ENCODE peak calls at places on chromosomes 11 and 22, in five cellular contexts. One of them, this sample, is unnamed.
A peak's percentile ranks its signal among the peaks of the same experiment; 100 is the strongest.

GRCh38 chr11:90134420-90135003 is at the start of gene NAALAD2:
- DNase-seq in fibroblast of pulmonary artery: peak; percentile 52
- DNase-seq in GM12865: peak; percentile 44
- DNase-seq in endothelial cell: peak; percentile 55
- DNase-seq in osteocyte: no peak
- DNase-seq in this sample: no peak

GRCh38 chr11:119285431-119285830 is 31.5 kb downstream of the MCAM start:
- DNase-seq in fibroblast of pulmonary artery: no peak
- DNase-seq in GM12865: no peak
- DNase-seq in endothelial cell: no peak
- DNase-seq in osteocyte: no peak
- DNase-seq in this sample: no peak

GRCh38 chr11:119316017-119316728 is 757 bp downstream of the MCAM start:
- DNase-seq in fibroblast of pulmonary artery: no peak
- DNase-seq in GM12865: no peak
- DNase-seq in endothelial cell: no peak
- DNase-seq in osteocyte: peak; percentile 95
- DNase-seq in this sample: no peak

GRCh38 chr11:69265911-69266510 is 27.9 kb upstream of the MYEOV start:
- DNase-seq in fibroblast of pulmonary artery: no peak
- DNase-seq in GM12865: no peak
- DNase-seq in endothelial cell: no peak
- DNase-seq in osteocyte: no peak
- DNase-seq in this sample: no peak

GRCh38 chr22:37381489-37381888 is 45.8 kb downstream of the ELFN2 start:
- DNase-seq in fibroblast of pulmonary artery: no peak
- DNase-seq in GM12865: no peak
- DNase-seq in endothelial cell: no peak
- DNase-seq in osteocyte: no peak
- DNase-seq in this sample: peak; percentile 16

GRCh38 chr11:121249039-121249663 is 43.4 kb upstream of the SC5D start:
- DNase-seq in fibroblast of pulmonary artery: peak; percentile 63
- DNase-seq in GM12865: peak; percentile 37
- DNase-seq in endothelial cell: no peak
- DNase-seq in osteocyte: no peak
- DNase-seq in this sample: peak; percentile 23

GRCh38 chr22:19064354-19065054 is 57.7 kb downstream of the DGCR2 start:
- DNase-seq in fibroblast of pulmonary artery: no peak
- DNase-seq in GM12865: no peak
- DNase-seq in endothelial cell: no peak
- DNase-seq in osteocyte: no peak
- DNase-seq in this sample: no peak

GRCh38 chr11:97909544-97910394 is 1111.0 kb upstream of the CNTN5 start:
- DNase-seq in fibroblast of pulmonary artery: peak; percentile 73
- DNase-seq in GM12865: no peak
- DNase-seq in endothelial cell: no peak
- DNase-seq in osteocyte: no peak
- DNase-seq in this sample: no peak

GRCh38 chr11:111086058-111086457 is 159.5 kb upstream of the POU2AF2 start:
- DNase-seq in fibroblast of pulmonary artery: no peak
- DNase-seq in GM12865: peak; percentile 18
- DNase-seq in endothelial cell: no peak
- DNase-seq in osteocyte: no peak
- DNase-seq in this sample: no peak

GRCh38 chr11:9169595-9170295 is 78.3 kb upstream of the SCUBE2 start:
- DNase-seq in fibroblast of pulmonary artery: no peak
- DNase-seq in GM12865: peak; percentile 11
- DNase-seq in endothelial cell: no peak
- DNase-seq in osteocyte: no peak
- DNase-seq in this sample: no peak

GRCh38 chr22:27501191-27501936 is 300.2 kb downstream of the MN1 start:
- DNase-seq in fibroblast of pulmonary artery: no peak
- DNase-seq in GM12865: no peak
- DNase-seq in endothelial cell: no peak
- DNase-seq in osteocyte: no peak
- DNase-seq in this sample: no peak

GRCh38 chr11:94524293-94524692 is 12.0 kb downstream of the C11orf97 start:
- DNase-seq in fibroblast of pulmonary artery: no peak
- DNase-seq in GM12865: no peak
- DNase-seq in endothelial cell: no peak
- DNase-seq in osteocyte: no peak
- DNase-seq in this sample: no peak

GRCh38 chr11:86580535-86580934 is 91.9 kb downstream of the ME3 start:
- DNase-seq in fibroblast of pulmonary artery: no peak
- DNase-seq in GM12865: no peak
- DNase-seq in endothelial cell: no peak
- DNase-seq in osteocyte: no peak
- DNase-seq in this sample: no peak

GRCh38 chr11:123472236-123472935 is 42.3 kb downstream of the GRAMD1B start:
- DNase-seq in fibroblast of pulmonary artery: no peak
- DNase-seq in GM12865: no peak
- DNase-seq in endothelial cell: no peak
- DNase-seq in osteocyte: no peak
- DNase-seq in this sample: no peak

GRCh38 chr11:72753341-72754148 is 1.3 kb upstream of the ARAP1 start:
- DNase-seq in fibroblast of pulmonary artery: no peak
- DNase-seq in GM12865: no peak
- DNase-seq in endothelial cell: no peak
- DNase-seq in osteocyte: no peak
- DNase-seq in this sample: no peak

GRCh38 chr11:2699185-2699530 is 636 bp downstream of the KCNQ1OT1 start:
- DNase-seq in fibroblast of pulmonary artery: no peak
- DNase-seq in GM12865: peak; percentile 34
- DNase-seq in endothelial cell: peak; percentile 24
- DNase-seq in osteocyte: no peak
- DNase-seq in this sample: no peak

GRCh38 chr11:33021937-33022336 is 6.3 kb downstream of the DEPDC7 start:
- DNase-seq in fibroblast of pulmonary artery: no peak
- DNase-seq in GM12865: no peak
- DNase-seq in endothelial cell: no peak
- DNase-seq in osteocyte: no peak
- DNase-seq in this sample: no peak

GRCh38 chr11:115493488-115493887 is 10.7 kb downstream of the CADM1 start:
- DNase-seq in fibroblast of pulmonary artery: no peak
- DNase-seq in GM12865: no peak
- DNase-seq in endothelial cell: no peak
- DNase-seq in osteocyte: no peak
- DNase-seq in this sample: no peak

GRCh38 chr22:35328472-35328885 is 28.8 kb downstream of the TOM1 start:
- DNase-seq in fibroblast of pulmonary artery: no peak
- DNase-seq in GM12865: no peak
- DNase-seq in endothelial cell: no peak
- DNase-seq in osteocyte: no peak
- DNase-seq in this sample: no peak

GRCh38 chr22:31082606-31083376 is 1.7 kb downstream of the SMTN start:
- DNase-seq in fibroblast of pulmonary artery: peak; percentile 81
- DNase-seq in GM12865: peak; percentile 41
- DNase-seq in endothelial cell: peak; percentile 85
- DNase-seq in osteocyte: no peak
- DNase-seq in this sample: no peak

GRCh38 chr22:17634696-17635095 is 3.9 kb upstream of the BCL2L13 start:
- DNase-seq in fibroblast of pulmonary artery: peak; percentile 62
- DNase-seq in GM12865: no peak
- DNase-seq in endothelial cell: no peak
- DNase-seq in osteocyte: no peak
- DNase-seq in this sample: no peak
- TF ChIP-seq CTCF in fibroblast of pulmonary artery: no peak
- TF ChIP-seq CTCF in GM12865: no peak
- TF ChIP-seq CTCF in endothelial cell: no peak
- TF ChIP-seq CTCF in osteocyte: no peak
- TF ChIP-seq CTCF in this sample: no peak

DNA sequence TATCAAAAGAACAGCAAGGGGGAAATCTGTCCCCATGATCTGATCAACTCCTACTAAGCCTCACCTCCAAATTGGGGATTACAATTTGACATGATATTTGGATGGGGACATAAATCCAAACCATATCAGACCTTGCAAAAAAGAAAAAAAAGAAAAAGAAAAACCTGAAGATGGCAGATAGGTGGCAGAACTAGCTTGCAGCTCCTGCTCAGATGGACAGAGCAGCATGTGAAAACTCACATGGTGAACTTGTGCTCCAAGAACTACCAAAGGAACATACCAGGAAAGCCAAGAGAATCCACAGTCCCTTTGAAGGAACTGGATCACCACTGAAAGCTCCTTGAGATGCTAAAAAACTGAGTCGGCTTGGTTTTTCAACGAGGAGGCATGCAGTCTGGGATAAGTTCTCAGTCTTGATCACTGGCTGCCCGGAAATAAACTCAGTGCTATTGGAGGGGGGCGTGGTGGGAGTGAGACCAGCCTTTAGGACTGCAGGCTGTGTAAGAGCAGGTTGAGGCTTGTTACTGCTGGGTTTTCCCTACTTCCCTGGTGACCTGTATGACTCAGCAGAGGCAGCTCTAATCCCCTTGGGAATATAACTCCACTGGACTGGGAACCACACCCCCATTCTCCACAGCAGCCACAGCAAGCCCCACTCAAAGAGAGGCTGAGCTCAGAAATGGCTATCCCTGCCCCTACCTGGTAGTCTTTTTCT is 358.3 kb upstream of the ARHGAP42 start:
- DNase-seq in fibroblast of pulmonary artery: no peak
- DNase-seq in GM12865: peak; percentile 16
- DNase-seq in endothelial cell: no peak
- DNase-seq in osteocyte: no peak
- DNase-seq in this sample: no peak
- TF ChIP-seq CTCF in fibroblast of pulmonary artery: no peak
- TF ChIP-seq CTCF in GM12865: no peak
- TF ChIP-seq CTCF in endothelial cell: no peak
- TF ChIP-seq CTCF in osteocyte: no peak
- TF ChIP-seq CTCF in this sample: peak; percentile 17

DNA sequence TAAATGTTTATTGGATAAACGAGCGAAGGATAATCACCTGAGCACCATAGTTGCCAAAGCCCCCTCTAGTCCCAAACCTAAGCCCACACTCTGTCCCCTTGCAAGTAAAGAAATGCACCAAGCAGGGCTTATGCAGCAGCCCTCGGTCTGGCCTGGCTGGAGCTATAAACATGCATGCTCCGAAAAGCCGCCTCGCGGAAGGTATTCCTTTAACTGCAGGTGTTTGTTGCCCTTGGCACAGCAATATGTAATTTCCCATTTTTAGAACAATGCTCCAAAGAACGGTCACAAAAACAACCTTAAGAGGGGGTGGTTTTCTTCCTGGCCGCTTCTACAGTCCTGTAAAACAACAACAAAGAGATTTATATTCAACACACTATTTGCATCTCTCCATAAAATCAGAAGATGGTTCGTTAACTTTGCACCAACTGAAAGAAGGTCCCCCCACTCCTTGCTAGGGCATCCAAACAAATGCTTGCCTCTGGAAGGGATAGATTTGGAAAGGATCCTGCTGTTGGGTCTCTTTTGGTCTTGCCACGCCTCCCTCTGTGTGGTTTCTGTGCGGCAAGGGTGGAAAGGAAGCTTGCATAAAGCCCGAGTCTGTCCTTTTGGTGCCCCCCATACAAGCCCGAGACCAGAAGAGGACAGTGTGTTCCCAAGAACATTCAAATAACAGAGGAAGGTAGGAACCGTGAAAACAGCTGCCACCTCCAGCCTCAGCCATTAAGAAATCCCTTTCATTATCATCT is 14.9 kb downstream of the SCGB1A1 start:
- DNase-seq in fibroblast of pulmonary artery: no peak
- DNase-seq in GM12865: no peak
- DNase-seq in endothelial cell: no peak
- DNase-seq in osteocyte: no peak
- DNase-seq in this sample: no peak
- TF ChIP-seq CTCF in fibroblast of pulmonary artery: no peak
- TF ChIP-seq CTCF in GM12865: no peak
- TF ChIP-seq CTCF in endothelial cell: no peak
- TF ChIP-seq CTCF in osteocyte: no peak
- TF ChIP-seq CTCF in this sample: no peak

GRCh38 chr22:17792289-17792688 is 18.0 kb upstream of the BID start:
- DNase-seq in fibroblast of pulmonary artery: no peak
- DNase-seq in GM12865: peak; percentile 51
- DNase-seq in endothelial cell: no peak
- DNase-seq in osteocyte: no peak
- DNase-seq in this sample: no peak
- TF ChIP-seq CTCF in fibroblast of pulmonary artery: no peak
- TF ChIP-seq CTCF in GM12865: peak; percentile 41
- TF ChIP-seq CTCF in endothelial cell: no peak
- TF ChIP-seq CTCF in osteocyte: no peak
- TF ChIP-seq CTCF in this sample: no peak

GRCh38 chr11:21514298-21514697 is 678.6 kb upstream of the ANO5 start:
- DNase-seq in fibroblast of pulmonary artery: no peak
- DNase-seq in GM12865: peak; percentile 24
- DNase-seq in endothelial cell: peak; percentile 50
- DNase-seq in osteocyte: no peak
- DNase-seq in this sample: no peak
- TF ChIP-seq CTCF in fibroblast of pulmonary artery: no peak
- TF ChIP-seq CTCF in GM12865: peak; percentile 28
- TF ChIP-seq CTCF in endothelial cell: peak; percentile 34
- TF ChIP-seq CTCF in osteocyte: no peak
- TF ChIP-seq CTCF in this sample: peak; percentile 87

GRCh38 chr22:24189249-24190158 is 8.2 kb downstream of the SUSD2 start:
- DNase-seq in fibroblast of pulmonary artery: peak; percentile 76
- DNase-seq in GM12865: peak; percentile 54
- DNase-seq in endothelial cell: peak; percentile 82
- DNase-seq in osteocyte: peak; percentile 88
- DNase-seq in this sample: no peak
- TF ChIP-seq CTCF in fibroblast of pulmonary artery: peak; percentile 91
- TF ChIP-seq CTCF in GM12865: peak; percentile 83
- TF ChIP-seq CTCF in endothelial cell: peak; percentile 68
- TF ChIP-seq CTCF in osteocyte: peak; percentile 94
- TF ChIP-seq CTCF in this sample: peak; percentile 91

This sample was measured in epithelial cell of proximal tubule.